ENCODE peak calls at places on chromosome 4, in four cellular contexts. R is GM12878, U is SK-N-SH, J is K562. V is an unnamed sample. For H3K4me1, the result is how much of the 10 kb centered on the place peaks cover.

GRCh38 chr4:6565691-6566431 is 9.1 kb upstream of the MAN2B2 start:
- DNase-seq in R (no peak), U (no peak), J (no peak), V (no peak)

GRCh38 chr4:107380836-107381438 is 339.1 kb downstream of the PAPSS1 start:
- DNase-seq in R (no peak), U (no peak), J (no peak), V (no peak)

GRCh38 chr4:112664611-112665010 is 27.7 kb downstream of the LARP7 start:
- DNase-seq in R (no peak), U (no peak), J (no peak), V (peak)

GRCh38 chr4:89134775-89135319 is 23.5 kb downstream of the TIGD2 start:
- DNase-seq in R (no peak), U (no peak), J (no peak), V (peak)

GRCh38 chr4:177077572-177077971 is 232.1 kb upstream of the NEIL3 start:
- DNase-seq in R (no peak), U (peak), J (no peak), V (no peak)

GRCh38 chr4:70473691-70474090 is 1.7 kb downstream of the MUC7 start:
- DNase-seq in R (no peak), U (no peak), J (no peak), V (peak)

GRCh38 chr4:162972661-162973202 is 194.0 kb downstream of the NAF1 start:
- DNase-seq in R (no peak), U (no peak), J (no peak), V (no peak)

GRCh38 chr4:106676173-106676921 is 307.8 kb upstream of the GIMD1 start:
- DNase-seq in R (no peak), U (no peak), J (no peak), V (no peak)

GRCh38 chr4:80138556-80139538 is 58.5 kb upstream of the PRDM8 start:
- DNase-seq in R (peak), U (no peak), J (no peak), V (peak)

GRCh38 chr4:1871471-1872021 is 353 bp downstream of the NSD2 start:
- DNase-seq in R (no peak), U (peak), J (peak), V (no peak)

GRCh38 chr4:118281611-118282442 is 71.0 kb downstream of the PRSS12 start:
- DNase-seq in R (no peak), U (no peak), J (no peak), V (peak)

GRCh38 chr4:77653162-77653758 is 47.6 kb downstream of the CXCL13 start:
- DNase-seq in R (no peak), U (no peak), J (no peak), V (no peak)

GRCh38 chr4:147518846-147519767 is 38.2 kb downstream of the EDNRA start:
- DNase-seq in R (peak), U (peak), J (peak), V (peak)

GRCh38 chr4:94939791-94940530 is 182.2 kb downstream of the BMPR1B start:
- DNase-seq in R (no peak), U (no peak), J (no peak), V (peak)

GRCh38 chr4:150308824-150309472 is 230.7 kb downstream of the DCLK2 start:
- DNase-seq in R (no peak), U (no peak), J (no peak), V (peak)

GRCh38 chr4:156976147-156976546 is 4.5 kb upstream of the PDGFC start:
- DNase-seq in R (no peak), U (no peak), J (no peak), V (peak)

GRCh38 chr4:25756503-25756902 is 100.9 kb downstream of the SLC34A2 start:
- DNase-seq in R (no peak), U (no peak), J (no peak), V (peak)

GRCh38 chr4:113821851-113822250 is 60.3 kb upstream of the CAMK2D start:
- DNase-seq in R (no peak), U (no peak), J (no peak), V (no peak)

GRCh38 chr4:110032603-110033002 is 119.9 kb downstream of the EGF start:
- DNase-seq in R (no peak), U (no peak), J (no peak), V (no peak)

GRCh38 chr4:164508126-164508525 is 245.8 kb upstream of the SMIM31 start:
- DNase-seq in R (no peak), U (no peak), J (no peak), V (no peak)

GRCh38 chr4:155745984-155746383 is 12.8 kb upstream of the GUCY1B1 start:
- DNase-seq in R (no peak), U (no peak), J (no peak), V (peak)

GRCh38 chr4:103361926-103362325 is 163.8 kb upstream of the CENPE start:
- DNase-seq in R (no peak), U (no peak), J (no peak), V (no peak)

GRCh38 chr4:104531390-104531789 is 36.7 kb upstream of the CXXC4 start:
- DNase-seq in R (no peak), U (no peak), J (no peak), V (no peak)

GRCh38 chr4:5785806-5786680 is 75.0 kb downstream of the EVC start:
- DNase-seq in R (no peak), U (no peak), J (no peak), V (peak)

GRCh38 chr4:73525611-73526010 is 44.1 kb downstream of the AFM start:
- DNase-seq in R (no peak), U (no peak), J (no peak), V (no peak)

GRCh38 chr4:159101983-159102622 is 776 bp upstream of the RAPGEF2 start:
- DNase-seq in R (no peak), U (no peak), J (no peak), V (no peak)

GRCh38 chr4:131063878-131064277 is 1967.9 kb downstream of the C4orf33 start:
- DNase-seq in R (no peak), U (no peak), J (no peak), V (no peak)

GRCh38 chr4:109803924-109804571 is 2.2 kb upstream of the CFI start:
- DNase-seq in R (peak), U (peak), J (no peak), V (peak)

GRCh38 chr4:38868055-38868965 is 704 bp downstream of the FAM114A1 start:
- DNase-seq in R (no peak), U (no peak), J (peak), V (peak)

GRCh38 chr4:187993827-187994226 is 1.7 kb upstream of the ZFP42 start:
- DNase-seq in R (no peak), U (no peak), J (no peak), V (peak)

GRCh38 chr4:3160325-3160915 is 85.9 kb downstream of the HTT start:
- DNase-seq in R (no peak), U (no peak), J (no peak), V (no peak)
- TF ChIP-seq RCOR1 in R (no peak), U (no peak), J (no peak), V (no peak)

DNA sequence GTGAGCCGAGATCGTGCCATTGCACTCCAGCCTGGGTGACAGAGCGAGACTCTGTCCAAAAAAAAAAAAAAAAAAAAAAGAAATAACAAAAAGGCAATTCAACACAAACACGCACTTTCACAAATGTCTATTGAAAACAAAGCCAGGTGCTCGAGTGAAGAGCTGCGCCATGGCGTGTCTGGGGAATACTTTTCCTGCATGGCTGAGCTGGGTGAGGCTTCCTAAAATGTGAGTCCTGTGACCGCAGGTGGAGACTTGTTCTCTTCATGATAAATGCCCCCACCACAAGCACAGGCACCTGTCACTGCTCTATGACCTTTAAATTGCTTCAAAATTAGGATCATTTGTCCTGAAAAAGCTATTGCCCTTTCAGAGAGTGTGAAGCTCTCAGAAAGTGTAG is 4.0 kb upstream of the ABLIM2 start:
- DNase-seq in R (no peak), U (no peak), J (no peak), V (no peak)
- H3K4me1 ChIP-seq in R (under half), U (under half), J (under half), V (under half)

GRCh38 chr4:81507530-81507929 is 35.8 kb upstream of the RASGEF1B start:
- DNase-seq in R (no peak), U (no peak), J (no peak), V (no peak)

GRCh38 chr4:81512371-81512770 is 40.7 kb upstream of the RASGEF1B start:
- DNase-seq in R (no peak), U (no peak), J (no peak), V (no peak)

GRCh38 chr4:81508786-81509574 is 37.3 kb upstream of the RASGEF1B start:
- DNase-seq in R (no peak), U (no peak), J (no peak), V (no peak)

GRCh38 chr4:81510643-81511189 is 39.0 kb upstream of the RASGEF1B start:
- DNase-seq in R (no peak), U (no peak), J (no peak), V (no peak)

DNA sequence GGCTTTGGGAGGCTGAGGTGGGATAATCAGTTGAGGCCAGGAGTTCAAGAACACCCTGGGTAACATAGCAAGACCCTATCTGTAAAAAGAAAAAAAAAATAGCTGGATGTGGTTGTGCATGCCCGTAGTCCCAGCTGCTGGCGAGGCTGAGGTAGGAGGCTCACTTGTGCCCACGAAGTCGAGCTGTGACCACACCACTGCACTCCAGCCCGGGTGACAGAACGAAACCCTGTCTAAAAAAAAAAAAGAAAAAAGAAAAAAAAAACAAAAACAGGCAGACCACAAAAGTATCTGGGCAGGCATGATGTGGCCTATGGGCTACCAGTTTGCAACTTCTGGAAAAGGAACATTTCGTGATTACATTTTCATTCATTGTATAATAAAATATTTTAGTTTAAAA is 38.1 kb upstream of the RASGEF1B start:
- DNase-seq in R (no peak), U (no peak), J (no peak), V (no peak)
- TF ChIP-seq MXI1 in R (no peak), U (no peak), J (no peak), V (no peak)

GRCh38 chr4:26911254-26911653 is 50.6 kb downstream of the STIM2 start:
- DNase-seq in R (no peak), U (no peak), J (no peak), V (no peak)

GRCh38 chr4:26912810-26913209 is 52.2 kb downstream of the STIM2 start:
- DNase-seq in R (no peak), U (no peak), J (no peak), V (no peak)

GRCh38 chr4:26912069-26912468 is 51.4 kb downstream of the STIM2 start:
- DNase-seq in R (no peak), U (no peak), J (no peak), V (no peak)

DNA sequence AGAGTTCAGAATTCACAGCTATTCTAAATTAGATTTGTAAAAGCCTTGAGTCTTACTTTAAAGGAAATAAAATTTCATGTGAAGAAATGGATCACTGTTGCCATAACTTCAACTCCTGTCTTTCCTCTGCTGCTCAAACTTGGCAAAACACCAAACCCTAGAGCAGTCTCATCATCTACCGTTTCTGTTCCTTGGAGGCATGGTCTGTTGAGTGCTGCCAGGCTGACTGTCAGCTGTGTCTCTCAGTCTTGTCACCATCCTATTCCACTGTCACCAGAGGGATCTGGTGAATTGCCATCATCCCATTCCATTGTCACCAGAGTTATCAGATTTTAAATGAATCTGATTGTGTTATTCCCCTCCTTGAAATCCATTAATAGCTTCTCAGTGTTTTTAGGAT is 55.6 kb downstream of the STIM2 start:
- DNase-seq in R (no peak), U (peak), J (no peak), V (peak)
- TF ChIP-seq RCOR1 in R (no peak), U (no peak), J (no peak), V (no peak)

GRCh38 chr4:40842725-40843401 is 93.1 kb downstream of the NSUN7 start:
- DNase-seq in R (no peak), U (no peak), J (no peak), V (peak)

GRCh38 chr4:40838742-40839141 is 89.0 kb downstream of the NSUN7 start:
- DNase-seq in R (no peak), U (no peak), J (no peak), V (peak)

GRCh38 chr4:40842318-40842717 is 92.6 kb downstream of the NSUN7 start:
- DNase-seq in R (no peak), U (no peak), J (no peak), V (no peak)

GRCh38 chr4:40840255-40840984 is 90.7 kb downstream of the NSUN7 start:
- DNase-seq in R (peak), U (no peak), J (no peak), V (no peak)

DNA sequence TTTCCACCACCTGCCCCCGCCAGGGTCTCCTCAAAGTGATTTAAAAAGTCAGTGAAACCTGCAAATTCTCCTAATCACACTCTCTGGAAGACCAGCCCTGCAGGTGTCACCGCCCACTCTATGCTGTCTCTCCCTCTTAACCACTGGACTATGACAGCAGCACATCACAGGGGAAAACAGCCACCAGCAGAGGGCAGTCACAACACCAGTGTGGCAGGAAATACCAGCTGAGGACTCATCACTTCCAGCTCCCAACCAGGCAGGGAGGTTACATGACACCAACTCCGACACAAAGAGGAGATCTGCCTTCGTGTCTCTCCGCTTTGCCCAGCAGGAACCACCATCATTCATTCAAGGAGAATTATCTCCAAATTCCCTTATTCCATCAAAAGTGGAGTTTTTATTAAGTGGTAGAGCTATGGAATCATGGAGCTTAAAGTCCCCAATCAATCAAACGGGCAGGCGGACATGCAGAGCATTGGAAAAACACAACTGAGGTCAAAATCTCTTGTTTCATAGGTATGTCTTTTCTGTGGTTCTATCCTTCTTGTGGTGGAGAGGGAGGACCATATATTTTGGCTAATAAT is 91.3 kb downstream of the NSUN7 start:
- DNase-seq in R (peak), U (peak), J (peak), V (peak)
- H3K4me1 ChIP-seq in R (under half), U (under half), J (under half), V (under half)

GRCh38 chr4:168433576-168433975 is 46.7 kb downstream of the DDX60L start:
- DNase-seq in R (no peak), U (no peak), J (no peak), V (peak)
- TF ChIP-seq MXI1 in R (no peak), U (no peak), J (no peak), V (no peak)